ENCODE peak calls at places on chromosome 21, in five cellular contexts. S is CD8-positive, alpha-beta memory T cell; F is neuronal stem cell; Z is fibroblast of lung; K is CD4-positive, CD25-positive, alpha-beta regulatory T cell. V is an unnamed sample.

GRCh38 chr21:26626187-26626586 is 53.1 kb upstream of the CYYR1 start:
- DNase-seq in S (no peak), F (no peak), Z (no peak), K (no peak), V (no peak)

GRCh38 chr21:26751305-26751704 is 93.9 kb downstream of the ADAMTS1 start:
- DNase-seq in S (no peak), F (no peak), Z (no peak), K (no peak), V (no peak)

GRCh38 chr21:39232926-39233325 is 49.7 kb upstream of the PSMG1 start:
- DNase-seq in S (no peak), F (no peak), Z (peak; percentile 2), K (no peak), V (no peak)

GRCh38 chr21:29233611-29234540 is 64.8 kb upstream of the BACH1 start:
- DNase-seq in S (no peak), F (no peak), Z (no peak), K (no peak), V (no peak)

GRCh38 chr21:21084179-21084578 is 86.0 kb downstream of the NCAM2 start:
- DNase-seq in S (no peak), F (no peak), Z (peak; percentile 27), K (no peak), V (no peak)

GRCh38 chr21:23014021-23014420 is 2015.8 kb downstream of the NCAM2 start:
- DNase-seq in S (no peak), F (no peak), Z (no peak), K (no peak), V (no peak)

GRCh38 chr21:26843912-26844257 is 1.3 kb downstream of the ADAMTS1 start:
- DNase-seq in S (no peak), F (peak; percentile 35), Z (peak; percentile 62), K (no peak), V (peak; percentile 60)

GRCh38 chr21:16707274-16707673 is 805.6 kb upstream of the CXADR start:
- DNase-seq in S (no peak), F (no peak), Z (no peak), K (no peak), V (no peak)

GRCh38 chr21:33441489-33442477 is 38.0 kb downstream of the TMEM50B start:
- DNase-seq in S (peak; percentile 2), F (no peak), Z (peak; percentile 94), K (no peak), V (peak; percentile 97)

GRCh38 chr21:37074546-37074945 is 1.5 kb downstream of the TTC3 start:
- DNase-seq in S (no peak), F (no peak), Z (no peak), K (no peak), V (no peak)

GRCh38 chr21:15441060-15441493 is 288.7 kb upstream of the USP25 start:
- DNase-seq in S (no peak), F (peak; percentile 93), Z (no peak), K (no peak), V (no peak)
- H3K4me3 ChIP-seq in S (no peak overlapping the region), F (no peak overlapping the region), Z (no peak overlapping the region), K (no peak overlapping the region), V (no peak overlapping the region)

DNA sequence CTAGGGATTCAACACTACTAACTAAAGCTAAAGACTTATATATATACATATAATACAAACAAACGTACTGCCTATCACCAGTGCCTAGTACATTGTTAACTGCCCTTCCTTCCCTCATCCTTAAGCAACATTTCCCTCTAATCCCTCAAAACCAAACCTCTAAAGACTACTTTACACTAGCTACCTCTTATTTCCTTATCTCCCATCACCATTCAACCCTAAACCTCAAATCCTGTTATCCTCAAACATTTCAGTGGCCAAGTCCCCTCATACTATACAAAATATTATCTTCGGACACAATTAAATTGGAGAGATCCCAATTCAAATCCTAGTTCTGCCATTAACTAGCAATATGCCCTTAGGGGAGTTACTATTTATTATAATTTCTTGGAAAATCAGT is 3.7 kb downstream of the SCAF4 start:
- DNase-seq in S (no peak), F (no peak), Z (no peak), K (no peak), V (no peak)
- H3K4me3 ChIP-seq in S (no peak overlapping the region), F (no peak overlapping the region), Z (no peak overlapping the region), K (peak overlapping the region; percentile 5), V (no peak overlapping the region)

GRCh38 chr21:34510148-34511142 is 1.6 kb downstream of the KCNE1 start:
- DNase-seq in S (no peak), F (peak; percentile 37), Z (peak; percentile 70), K (no peak), V (peak; percentile 57)
- H3K4me3 ChIP-seq in S (no peak overlapping the region), F (no peak overlapping the region), Z (no peak overlapping the region), K (no peak overlapping the region), V (no peak overlapping the region)

DNA sequence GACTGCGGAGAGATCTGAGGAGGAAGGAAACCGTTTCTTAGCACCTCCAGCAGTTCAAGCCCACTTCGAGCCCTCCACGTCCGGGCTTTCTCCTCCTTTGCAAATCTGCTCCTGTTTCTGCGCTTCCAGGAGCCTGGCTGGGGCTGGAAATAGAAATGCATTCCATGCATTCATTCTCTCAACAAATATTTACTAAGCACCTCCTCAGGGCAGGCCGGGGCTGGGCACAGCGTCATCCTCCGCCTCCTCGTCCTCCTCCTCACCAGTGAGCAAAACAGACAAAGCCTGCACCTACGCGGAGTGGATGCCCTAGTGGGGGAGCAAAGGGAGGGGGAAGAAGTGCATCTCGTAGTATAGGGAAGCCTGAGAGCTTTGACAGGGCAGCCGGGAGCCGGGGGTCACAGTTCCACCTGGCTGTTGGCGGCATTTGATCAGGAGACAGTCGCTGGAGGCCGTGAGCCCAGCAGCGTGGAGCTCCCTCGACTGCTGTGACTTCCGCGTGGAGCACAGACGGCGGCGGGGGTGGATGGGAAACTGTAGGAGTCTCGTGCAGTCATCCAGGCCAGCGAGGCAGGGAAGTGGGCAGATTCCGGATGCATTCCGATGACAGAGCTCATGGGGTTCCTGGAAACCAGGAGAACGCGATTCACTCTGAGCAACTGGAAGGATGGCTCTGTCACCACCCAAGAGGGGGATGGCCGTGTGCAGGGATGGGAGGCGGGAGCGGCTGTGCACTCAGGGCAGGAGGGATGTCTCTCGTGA is 93.4 kb downstream of the SIK1 start:
- DNase-seq in S (no peak), F (peak; percentile 56), Z (peak; percentile 59), K (no peak), V (peak; percentile 67)
- H3K4me3 ChIP-seq in S (no peak overlapping the region), F (no peak overlapping the region), Z (no peak overlapping the region), K (no peak overlapping the region), V (peak overlapping the region; percentile 43)

GRCh38 chr21:45766055-45766454 is 122.5 kb downstream of the PCBP3 start:
- DNase-seq in S (no peak), F (no peak), Z (no peak), K (no peak), V (no peak)

GRCh38 chr21:45763506-45763905 is 120.0 kb downstream of the PCBP3 start:
- DNase-seq in S (no peak), F (no peak), Z (no peak), K (no peak), V (no peak)

GRCh38 chr21:45764792-45765191 is 121.3 kb downstream of the PCBP3 start:
- DNase-seq in S (no peak), F (no peak), Z (no peak), K (no peak), V (no peak)

GRCh38 chr21:45766501-45766900 is 123.0 kb downstream of the PCBP3 start:
- DNase-seq in S (no peak), F (no peak), Z (no peak), K (no peak), V (peak; percentile 86)

DNA sequence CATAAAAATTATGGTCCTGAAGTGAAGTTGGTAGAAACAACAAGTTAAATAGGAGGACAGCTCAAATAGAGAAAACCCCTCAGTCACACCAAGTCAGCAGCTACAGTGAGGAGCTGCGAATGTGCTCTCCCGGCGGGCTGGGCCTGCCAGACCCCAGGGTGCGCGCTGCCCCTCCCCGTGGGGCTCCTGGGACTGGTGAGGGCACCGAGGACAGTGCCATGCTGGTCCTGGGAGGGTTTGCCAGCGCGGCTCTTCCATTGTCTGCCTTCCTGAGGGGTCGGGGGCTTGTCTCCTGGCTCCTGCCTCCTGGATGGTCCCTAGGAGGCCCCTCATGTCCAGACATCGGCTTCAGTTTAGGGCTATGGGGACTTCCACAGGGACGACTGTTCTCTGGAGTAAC is 121.8 kb downstream of the PCBP3 start:
- DNase-seq in S (no peak), F (no peak), Z (no peak), K (no peak), V (no peak)
- H3K4me3 ChIP-seq in S (no peak overlapping the region), F (no peak overlapping the region), Z (no peak overlapping the region), K (no peak overlapping the region), V (no peak overlapping the region)

DNA sequence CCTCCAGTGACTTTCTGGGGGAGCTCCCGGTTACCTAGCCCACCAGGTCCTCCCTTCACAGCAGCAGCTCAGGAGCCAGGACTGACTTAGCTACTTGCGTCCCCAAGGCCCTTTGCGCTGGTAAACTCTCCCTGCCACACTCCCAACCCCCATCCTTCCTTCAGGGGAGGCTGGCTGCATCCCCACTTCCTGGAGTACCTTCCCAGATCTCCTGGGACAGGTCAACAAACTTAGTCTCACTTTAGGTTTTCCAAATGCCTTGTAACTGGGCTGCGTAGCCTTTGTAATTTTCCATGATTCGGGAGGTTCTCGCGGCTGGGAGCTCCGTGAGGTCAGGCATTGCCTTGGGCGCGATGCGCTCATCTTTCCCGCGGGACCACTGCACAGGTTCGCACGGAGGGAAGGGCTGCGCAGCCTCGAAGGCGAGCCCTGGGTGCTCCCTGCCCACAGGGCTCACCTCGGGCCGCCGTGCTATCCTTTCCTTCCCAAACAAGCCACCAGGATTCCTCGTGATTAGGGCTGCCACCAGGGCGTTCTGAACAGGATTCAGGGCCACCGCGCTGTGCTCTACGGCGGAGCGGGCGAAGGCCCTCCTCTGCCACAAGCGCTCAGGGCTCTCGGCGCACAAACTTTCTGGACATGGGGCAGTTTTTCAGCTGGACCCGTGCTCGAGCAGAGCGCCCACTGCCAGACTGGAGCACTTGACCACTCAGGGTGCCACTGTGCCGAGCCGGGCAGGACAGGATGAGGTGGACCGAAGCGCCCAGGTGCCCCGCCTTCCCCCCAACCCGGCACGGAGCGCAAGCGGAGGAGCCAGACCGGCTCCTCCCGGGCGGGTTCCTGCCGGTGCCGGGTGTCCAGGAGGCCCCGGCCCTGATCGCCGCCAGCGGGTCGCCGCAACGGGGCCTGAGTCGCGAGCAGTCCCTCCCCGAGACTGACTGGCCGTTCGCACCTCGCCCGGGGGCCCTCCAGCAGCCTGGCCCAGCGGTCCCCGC is 1.1 kb downstream of the TMPRSS2 start:
- DNase-seq in S (no peak), F (peak; percentile 27), Z (no peak), K (no peak), V (no peak)
- H3K4me3 ChIP-seq in S (no peak overlapping the region), F (peak overlapping the region; percentile 82), Z (no peak overlapping the region), K (no peak overlapping the region), V (no peak overlapping the region)

GRCh38 chr21:25360593-25360992 is 246.7 kb downstream of the MRPL39 start:
- DNase-seq in S (no peak), F (no peak), Z (no peak), K (no peak), V (no peak)

GRCh38 chr21:25359724-25360123 is 247.6 kb downstream of the MRPL39 start:
- DNase-seq in S (no peak), F (no peak), Z (peak; percentile 23), K (no peak), V (no peak)

GRCh38 chr21:25361097-25361496 is 246.2 kb downstream of the MRPL39 start:
- DNase-seq in S (no peak), F (no peak), Z (no peak), K (no peak), V (no peak)

GRCh38 chr21:25362375-25363267 is 244.7 kb downstream of the MRPL39 start:
- DNase-seq in S (no peak), F (no peak), Z (no peak), K (no peak), V (no peak)

GRCh38 chr21:25361765-25362164 is 245.5 kb downstream of the MRPL39 start:
- DNase-seq in S (no peak), F (no peak), Z (no peak), K (no peak), V (no peak)
- H3K4me3 ChIP-seq in S (no peak overlapping the region), F (no peak overlapping the region), Z (no peak overlapping the region), K (no peak overlapping the region), V (no peak overlapping the region)

V was measured in SJCRH30.